ENCODE peak calls at places on chromosomes 12 and 14, in four cellular contexts. Z is naive thymus-derived CD8-positive, alpha-beta T cell; L is endothelial cell; A is uterus. T is an unnamed sample.

GRCh38 chr12:10554228-10554970 is 48.7 kb downstream of the EIF2S3B start:
- DNase-seq in Z (peak), L (no peak), A (no peak), T (no peak)

GRCh38 chr14:89276424-89276975 is 140.5 kb downstream of the FOXN3 start:
- DNase-seq in Z (no peak), L (no peak), A (no peak), T (no peak)

GRCh38 chr14:89303452-89304435 is 113.3 kb downstream of the FOXN3 start:
- DNase-seq in Z (peak), L (no peak), A (peak), T (no peak)

GRCh38 chr14:75165586-75166391 is 10.6 kb downstream of the TMED10 start:
- DNase-seq in Z (no peak), L (no peak), A (no peak), T (no peak)

GRCh38 chr12:56461235-56462159 is 6.9 kb upstream of the SPRYD4 start:
- DNase-seq in Z (no peak), L (no peak), A (no peak), T (no peak)

GRCh38 chr12:52228931-52229330 is 4.1 kb upstream of the KRT7 start:
- DNase-seq in Z (no peak), L (no peak), A (no peak), T (no peak)

GRCh38 chr12:1518763-1519516 is 75.4 kb downstream of the FBXL14 start:
- DNase-seq in Z (no peak), L (no peak), A (no peak), T (no peak)

GRCh38 chr12:54430471-54431075 is 11.5 kb upstream of the ITGA5 start:
- DNase-seq in Z (no peak), L (no peak), A (no peak), T (no peak)

GRCh38 chr12:75779891-75780501 is 251.6 kb downstream of the PHLDA1 start:
- DNase-seq in Z (no peak), L (no peak), A (no peak), T (no peak)

GRCh38 chr14:100153560-100153959 is 5.9 kb downstream of the DEGS2 start:
- DNase-seq in Z (no peak), L (no peak), A (no peak), T (no peak)

GRCh38 chr12:126233625-126234024 is 1168.4 kb downstream of the AACS start:
- DNase-seq in Z (no peak), L (no peak), A (no peak), T (no peak)

GRCh38 chr12:72540811-72541210 is 268.6 kb downstream of the TRHDE start:
- DNase-seq in Z (no peak), L (no peak), A (no peak), T (no peak)